ENCODE peak calls at places on chromosome 4, in eight cellular contexts. T is astrocyte of the spinal cord; H is GM23248; G is thyroid gland; U is A172; Z is T-helper 2 cell; P is AG09319; W is activated naive CD4-positive, alpha-beta T cell treated with anti-CD3 and anti-CD28 coated beads, Interleukin-2, amount 50 U/mL, for 72 hours. S is an unnamed sample.

GRCh38 chr4:165440415-165440882 is 61.6 kb downstream of the CPE start:
- DNase-seq in T (peak; percentile 93), H (peak; percentile 65), G (no peak), U (peak; percentile 76), Z (no peak), P (peak; percentile 15), W (no peak), S (peak; percentile 90)

GRCh38 chr4:41146716-41147506 is 67.4 kb downstream of the APBB2 start:
- DNase-seq in T (peak; percentile 67), H (peak; percentile 88), G (peak; percentile 26), U (peak; percentile 49), Z (no peak), P (no peak), W (no peak), S (peak; percentile 82)

GRCh38 chr4:119697887-119698393 is 69.3 kb upstream of the PDE5A start:
- DNase-seq in T (no peak), H (no peak), G (no peak), U (no peak), Z (no peak), P (no peak), W (no peak), S (no peak)

GRCh38 chr4:147674073-147674472 is 9.9 kb downstream of the PRMT9 start:
- DNase-seq in T (no peak), H (no peak), G (no peak), U (no peak), Z (no peak), P (no peak), W (no peak), S (peak; percentile 59)

GRCh38 chr4:8355306-8355705 is 85.2 kb downstream of the ACOX3 start:
- DNase-seq in T (no peak), H (no peak), G (no peak), U (peak; percentile 69), Z (no peak), P (no peak), W (no peak), S (peak; percentile 78)

GRCh38 chr4:77395481-77395880 is 210.1 kb upstream of the CXCL13 start:
- DNase-seq in T (no peak), H (no peak), G (no peak), U (no peak), Z (no peak), P (no peak), W (no peak), S (no peak)

GRCh38 chr4:122503214-122503613 is 46.7 kb upstream of the IL2 start:
- DNase-seq in T (no peak), H (no peak), G (no peak), U (peak; percentile 5), Z (peak; percentile 91), P (no peak), W (no peak), S (no peak)

GRCh38 chr4:29966386-29966785 is 753.8 kb upstream of the PCDH7 start:
- DNase-seq in T (no peak), H (no peak), G (no peak), U (no peak), Z (no peak), P (no peak), W (no peak), S (no peak)

GRCh38 chr4:337932-338758 is 531 bp downstream of the ZNF141 start:
- DNase-seq in T (peak; percentile 45), H (peak; percentile 68), G (peak; percentile 40), U (no peak), Z (peak; percentile 68), P (no peak), W (peak; percentile 48), S (peak; percentile 53)

GRCh38 chr4:184649971-184650855 is 675 bp downstream of the PRIMPOL start:
- DNase-seq in T (peak; percentile 62), H (peak; percentile 89), G (peak; percentile 19), U (peak; percentile 39), Z (no peak), P (no peak), W (peak; percentile 19), S (peak; percentile 55)

GRCh38 chr4:184274288-184274951 is 56.7 kb upstream of the ENPP6 start:
- DNase-seq in T (no peak), H (peak; percentile 27), G (no peak), U (no peak), Z (no peak), P (no peak), W (no peak), S (no peak)

GRCh38 chr4:76696109-76696508 is 201.8 kb downstream of the SOWAHB start:
- DNase-seq in T (peak; percentile 35), H (peak; percentile 57), G (peak; percentile 15), U (no peak), Z (no peak), P (no peak), W (no peak), S (peak; percentile 38)

GRCh38 chr4:25881187-25881586 is 18.4 kb upstream of the SEL1L3 start:
- DNase-seq in T (no peak), H (no peak), G (no peak), U (no peak), Z (no peak), P (no peak), W (no peak), S (no peak)